ENCODE peak calls at places on chromosomes 2 and 18, in eight cellular contexts. M is mesothelial cell of epicardium, H is Calu3, W is right atrium auricular region, U is endothelial cell, V is Peyer's patch, P is psoas muscle, Z is NB4. B is an unnamed sample.
A peak's percentile ranks its signal among the peaks of the same experiment; 100 is the strongest.

GRCh38 chr2:35023545-35023944 is 1332.0 kb upstream of the CRIM1 start:
- DNase-seq in M (no peak), H (no peak), W (no peak), U (no peak), V (no peak), P (no peak), Z (no peak), B (no peak)

GRCh38 chr2:9538000-9538507 is 17.6 kb downstream of the ADAM17 start:
- DNase-seq in M (no peak), H (no peak), W (no peak), U (no peak), V (no peak), P (no peak), Z (peak; percentile 84), B (no peak)

GRCh38 chr18:75475228-75475627 is 47.7 kb upstream of the SMIM21 start:
- DNase-seq in M (no peak), H (no peak), W (no peak), U (no peak), V (no peak), P (no peak), Z (no peak), B (no peak)

GRCh38 chr2:80166457-80166856 is 138.1 kb downstream of the LRRTM1 start:
- DNase-seq in M (no peak), H (no peak), W (no peak), U (no peak), V (no peak), P (no peak), Z (no peak), B (no peak)

GRCh38 chr18:46070683-46071614 is 1.1 kb downstream of the PSTPIP2 start:
- DNase-seq in M (no peak), H (no peak), W (no peak), U (peak; percentile 13), V (no peak), P (no peak), Z (peak; percentile 58), B (peak; percentile 57)

GRCh38 chr2:9480157-9480556 is 5.8 kb downstream of the IAH1 start:
- DNase-seq in M (no peak), H (no peak), W (no peak), U (no peak), V (no peak), P (no peak), Z (no peak), B (no peak)

GRCh38 chr2:33108483-33109443 is 162.0 kb downstream of the LTBP1 start:
- DNase-seq in M (no peak), H (no peak), W (no peak), U (no peak), V (no peak), P (no peak), Z (no peak), B (no peak)

GRCh38 chr2:10877691-10878111 is 34.0 kb upstream of the KCNF1 start:
- DNase-seq in M (no peak), H (no peak), W (no peak), U (no peak), V (no peak), P (no peak), Z (no peak), B (peak; percentile 52)

GRCh38 chr2:134738150-134738865 is 19.5 kb upstream of the TMEM163 start:
- DNase-seq in M (no peak), H (no peak), W (no peak), U (no peak), V (no peak), P (no peak), Z (no peak), B (no peak)

GRCh38 chr18:3652380-3653262 is 202.6 kb downstream of the TGIF1 start:
- DNase-seq in M (peak; percentile 51), H (peak; percentile 90), W (peak; percentile 88), U (no peak), V (peak; percentile 84), P (no peak), Z (peak; percentile 95), B (no peak)

GRCh38 chr18:37483984-37484892 is 81.4 kb downstream of the CELF4 start:
- DNase-seq in M (no peak), H (no peak), W (no peak), U (no peak), V (no peak), P (no peak), Z (no peak), B (no peak)

GRCh38 chr18:37483221-37483971 is 82.2 kb downstream of the CELF4 start:
- DNase-seq in M (no peak), H (peak; percentile 28), W (no peak), U (peak; percentile 54), V (no peak), P (no peak), Z (peak; percentile 32), B (no peak)

GRCh38 chr18:37487400-37487831 is 78.2 kb downstream of the CELF4 start:
- DNase-seq in M (no peak), H (no peak), W (no peak), U (peak; percentile 10), V (no peak), P (no peak), Z (no peak), B (no peak)

GRCh38 chr18:37486848-37487247 is 78.8 kb downstream of the CELF4 start:
- DNase-seq in M (no peak), H (no peak), W (no peak), U (no peak), V (no peak), P (no peak), Z (no peak), B (no peak)

DNA sequence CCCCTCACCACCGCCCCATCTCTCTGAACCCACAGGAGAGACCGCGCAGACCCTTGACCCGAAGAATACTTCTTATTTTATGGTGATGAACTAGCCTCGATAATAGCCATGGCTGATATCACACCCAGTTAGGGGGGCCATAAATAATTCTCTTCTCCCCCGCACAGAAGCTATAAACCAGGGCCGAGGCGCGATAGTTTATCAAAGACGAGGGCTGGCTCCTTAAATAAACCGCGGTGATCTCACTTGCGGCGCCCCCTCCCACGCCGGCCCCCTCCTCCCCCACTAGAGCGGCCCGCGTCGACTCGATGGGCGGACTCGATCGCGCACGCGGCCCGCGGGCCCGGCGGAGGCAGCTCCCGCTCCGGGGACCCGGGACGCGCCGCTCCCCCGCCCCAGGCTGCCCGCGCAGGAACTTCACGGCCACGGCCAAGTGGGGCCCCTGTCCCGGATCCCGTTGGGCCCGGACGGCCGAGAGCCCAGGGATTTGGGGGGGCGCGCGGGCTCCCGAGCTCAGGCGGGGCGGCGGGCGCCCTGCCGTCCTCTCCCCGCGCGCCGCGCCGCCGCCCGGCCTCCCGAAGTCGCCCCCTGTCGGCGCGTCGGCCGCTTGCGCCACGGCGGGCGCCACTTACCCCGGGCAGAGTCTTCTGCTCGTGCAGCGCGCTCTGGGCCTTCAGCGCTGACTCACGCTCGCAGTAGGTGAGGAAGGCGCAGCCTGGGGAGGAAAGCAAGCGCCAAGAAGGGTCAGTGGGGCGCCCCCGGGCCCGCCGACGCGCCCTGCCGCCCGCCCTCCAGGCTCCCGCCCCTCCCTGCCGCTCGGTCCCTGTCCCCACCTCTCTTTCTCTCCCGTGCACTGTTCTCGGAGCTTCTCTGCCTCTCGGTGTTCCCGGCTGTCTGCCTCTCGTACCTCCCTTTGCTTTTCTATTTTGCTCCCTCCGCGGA is 80.4 kb downstream of the CELF4 start:
- DNase-seq in M (peak; percentile 51), H (peak; percentile 45), W (no peak), U (peak; percentile 73), V (no peak), P (no peak), Z (no peak), B (no peak)
- TF ChIP-seq CTCF in M (peak; percentile 36), H (no peak), W (no peak), U (peak; percentile 61), V (no peak), P (peak; percentile 45), Z (no peak), B (peak; percentile 71)

GRCh38 chr2:74739733-74740241 is 85.7 kb downstream of the SEMA4F start:
- DNase-seq in M (no peak), H (no peak), W (no peak), U (no peak), V (no peak), P (no peak), Z (no peak), B (no peak)

GRCh38 chr2:74741076-74741460 is 87.0 kb downstream of the SEMA4F start:
- DNase-seq in M (no peak), H (no peak), W (no peak), U (no peak), V (no peak), P (no peak), Z (no peak), B (no peak)

GRCh38 chr2:74741651-74742050 is 87.6 kb downstream of the SEMA4F start:
- DNase-seq in M (no peak), H (no peak), W (no peak), U (no peak), V (no peak), P (no peak), Z (peak; percentile 57), B (no peak)

GRCh38 chr2:74739129-74739528 is 85.1 kb downstream of the SEMA4F start:
- DNase-seq in M (no peak), H (no peak), W (no peak), U (no peak), V (no peak), P (no peak), Z (no peak), B (no peak)

GRCh38 chr2:74740395-74741075 is 86.5 kb downstream of the SEMA4F start:
- DNase-seq in M (no peak), H (peak; percentile 86), W (peak; percentile 69), U (no peak), V (peak; percentile 90), P (peak; percentile 77), Z (peak; percentile 93), B (no peak)
- TF ChIP-seq CTCF in M (no peak), H (no peak), W (no peak), U (no peak), V (no peak), P (no peak), Z (peak; percentile 22), B (no peak)

GRCh38 chr2:208573559-208573958 is 167.0 kb downstream of the PTH2R start:
- DNase-seq in M (no peak), H (no peak), W (no peak), U (no peak), V (no peak), P (no peak), Z (no peak), B (no peak)

GRCh38 chr2:208571764-208572131 is 165.2 kb downstream of the PTH2R start:
- DNase-seq in M (no peak), H (no peak), W (no peak), U (no peak), V (no peak), P (no peak), Z (no peak), B (no peak)

GRCh38 chr2:208568203-208568602 is 161.6 kb downstream of the PTH2R start:
- DNase-seq in M (no peak), H (no peak), W (no peak), U (no peak), V (no peak), P (no peak), Z (no peak), B (no peak)

GRCh38 chr2:208570066-208570465 is 163.5 kb downstream of the PTH2R start:
- DNase-seq in M (no peak), H (no peak), W (no peak), U (no peak), V (no peak), P (no peak), Z (no peak), B (no peak)

GRCh38 chr2:208570851-208571763 is 164.5 kb downstream of the PTH2R start:
- DNase-seq in M (no peak), H (no peak), W (no peak), U (no peak), V (no peak), P (no peak), Z (no peak), B (no peak)
- TF ChIP-seq CTCF in M (no peak), H (no peak), W (no peak), U (no peak), V (no peak), P (no peak), Z (no peak), B (peak; percentile 37)

GRCh38 chr2:236176417-236176816 is 8.2 kb upstream of the GBX2 start:
- DNase-seq in M (no peak), H (peak; percentile 49), W (no peak), U (peak; percentile 55), V (no peak), P (no peak), Z (peak; percentile 47), B (no peak)
- TF ChIP-seq CTCF in M (peak; percentile 57), H (peak; percentile 62), W (no peak), U (peak; percentile 70), V (peak; percentile 13), P (peak; percentile 16), Z (peak; percentile 63), B (peak; percentile 78)

B was measured in type B pancreatic cell.